ENCODE peak calls at places on chromosomes 4 and X, in six cellular contexts. V is GM23248, Q is hepatocyte, Y is HCT116, E is PC-3, R is GM23338. O is an unnamed sample. For H3K9me2, the result is how much of the 10 kb centered on the place peaks cover.

GRCh38 chr4:130722370-130722769 is 1626.4 kb downstream of the C4orf33 start:
- DNase-seq in V (no peak), R (peak), Q (peak), E (peak), Y (no peak), O (no peak)

GRCh38 chr4:123750044-123750443 is 353.4 kb downstream of the SPRY1 start:
- DNase-seq in Q (peak), E (peak), R (peak), V (no peak), Y (no peak), O (no peak)

GRCh38 chrX:104324461-104324860 is 69.7 kb upstream of the ESX1 start:
- DNase-seq in Y (no peak), Q (no peak), R (no peak), V (no peak), E (no peak), O (no peak)

GRCh38 chr4:129675036-129675435 is 579.1 kb downstream of the C4orf33 start:
- DNase-seq in Y (no peak), R (no peak), Q (no peak), E (no peak), V (no peak), O (no peak)

GRCh38 chr4:41257257-41257900 is 651 bp downstream of the UCHL1 start:
- DNase-seq in E (no peak), R (peak), Q (peak), Y (no peak), V (peak), O (peak)

GRCh38 chrX:107748490-107748889 is 27.1 kb downstream of the TSC22D3 start:
- DNase-seq in V (no peak), R (no peak), E (no peak), Y (no peak), Q (no peak), O (no peak)

GRCh38 chrX:13590914-13591313 is 21.5 kb downstream of the EGFL6 start:
- DNase-seq in Q (no peak), Y (no peak), E (no peak), V (no peak), R (no peak), O (no peak)

GRCh38 chrX:69015564-69016218 is 149.6 kb downstream of the PJA1 start:
- DNase-seq in Q (no peak), R (no peak), E (no peak), Y (no peak), V (no peak), O (no peak)

GRCh38 chr4:142435599-142436235 is 410.4 kb downstream of the INPP4B start:
- DNase-seq in Q (peak), E (no peak), Y (no peak), V (no peak), R (peak), O (no peak)

GRCh38 chr4:128068927-128069326 is 7.8 kb downstream of the LARP1B start:
- DNase-seq in Q (no peak), R (peak), E (peak), V (peak), Y (peak), O (no peak)

GRCh38 chr4:174134361-174134760 is 149.1 kb downstream of the FBXO8 start:
- DNase-seq in Y (no peak), V (peak), E (no peak), R (no peak), Q (no peak), O (no peak)

GRCh38 chr4:163558539-163559044 is 64.1 kb downstream of the TMA16 start:
- DNase-seq in V (no peak), R (no peak), Q (peak), E (no peak), Y (no peak), O (no peak)

GRCh38 chrX:120653000-120653399 is 23.1 kb upstream of the C1GALT1C1 start:
- DNase-seq in Q (no peak), Y (no peak), V (peak), E (no peak), R (no peak), O (no peak)

GRCh38 chrX:148664171-148664570 is 163.8 kb downstream of the AFF2 start:
- DNase-seq in V (no peak), Y (no peak), R (no peak), Q (no peak), E (no peak), O (no peak)

GRCh38 chrX:107619836-107620235 is 8.5 kb upstream of the PRPS1 start:
- DNase-seq in Y (no peak), E (peak), V (no peak), R (no peak), Q (peak), O (no peak)

DNA sequence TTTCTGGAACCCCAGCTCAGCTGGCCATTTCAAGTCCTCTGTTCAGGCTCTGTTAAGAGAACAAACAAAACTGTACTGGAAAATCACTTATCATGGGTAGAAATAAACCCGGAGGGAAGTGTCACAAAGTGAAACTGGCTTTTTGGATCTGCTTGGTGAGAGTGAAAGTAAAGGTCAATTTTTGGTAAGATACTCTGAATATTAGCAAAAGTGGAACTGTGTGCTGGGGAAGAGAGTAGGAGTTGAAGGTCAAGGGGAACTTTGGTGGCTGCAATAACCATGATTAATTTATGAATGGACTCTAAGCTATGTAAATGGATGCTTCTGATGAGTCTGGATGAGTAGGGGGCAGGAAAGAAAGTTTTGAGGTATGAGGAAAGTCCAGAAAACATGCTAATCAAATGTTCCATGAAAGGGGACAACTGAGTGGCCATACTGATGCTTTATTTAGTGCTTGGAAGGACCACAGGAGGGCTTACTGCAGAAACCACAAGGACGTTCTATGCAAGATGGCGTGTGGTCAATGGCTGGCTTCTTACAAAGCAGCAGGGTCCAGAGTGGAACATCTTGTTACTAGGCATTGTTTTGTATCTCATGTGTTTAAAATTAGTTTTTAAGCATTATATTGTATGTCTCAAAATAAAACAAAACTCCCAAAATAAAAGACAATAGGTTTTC is 36.8 kb upstream of the TNIP3 start:
- DNase-seq in V (no peak), Q (no peak), E (no peak), Y (no peak), R (no peak), O (peak)
- H3K9me2 ChIP-seq in V (under half), Q (under half), E (under half), Y (under half), R (under half), O (under half)

DNA sequence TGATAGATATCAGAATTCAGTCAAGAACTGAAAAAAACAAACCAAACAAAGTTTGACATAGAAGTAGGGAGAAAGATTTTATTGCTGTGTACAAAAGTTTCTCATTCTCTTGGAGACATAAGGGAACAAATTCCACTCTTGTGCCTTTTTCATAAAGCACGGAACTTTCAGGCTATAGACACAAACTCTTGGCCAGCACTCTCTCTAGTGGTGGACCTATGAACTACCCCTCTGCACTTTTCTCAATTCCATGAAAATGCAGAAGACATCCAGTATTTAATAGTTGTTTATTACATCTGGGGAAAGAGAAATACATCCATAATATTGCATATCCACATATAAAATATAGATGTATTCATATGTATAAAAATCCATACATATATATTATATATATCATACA is 291.6 kb upstream of the HS3ST1 start:
- DNase-seq in V (peak), Q (peak), Y (no peak), E (peak), R (peak), O (peak)
- TF ChIP-seq EZH2phosphoT487 in V (no peak), Q (no peak), Y (no peak), E (no peak), R (no peak), O (no peak)

GRCh38 chr4:4854649-4855292 is 4.7 kb upstream of the MSX1 start:
- DNase-seq in E (no peak), Y (no peak), V (no peak), Q (no peak), R (peak), O (no peak)

GRCh38 chr4:4853921-4854648 is 5.4 kb upstream of the MSX1 start:
- DNase-seq in Q (no peak), Y (no peak), E (no peak), V (no peak), R (no peak), O (no peak)

GRCh38 chr4:4856071-4857000 is 3.1 kb upstream of the MSX1 start:
- DNase-seq in R (peak), Q (peak), E (peak), Y (no peak), V (peak), O (no peak)

GRCh38 chr4:4857001-4857808 is 2.3 kb upstream of the MSX1 start:
- DNase-seq in E (no peak), Q (no peak), V (no peak), Y (no peak), R (no peak), O (no peak)

DNA sequence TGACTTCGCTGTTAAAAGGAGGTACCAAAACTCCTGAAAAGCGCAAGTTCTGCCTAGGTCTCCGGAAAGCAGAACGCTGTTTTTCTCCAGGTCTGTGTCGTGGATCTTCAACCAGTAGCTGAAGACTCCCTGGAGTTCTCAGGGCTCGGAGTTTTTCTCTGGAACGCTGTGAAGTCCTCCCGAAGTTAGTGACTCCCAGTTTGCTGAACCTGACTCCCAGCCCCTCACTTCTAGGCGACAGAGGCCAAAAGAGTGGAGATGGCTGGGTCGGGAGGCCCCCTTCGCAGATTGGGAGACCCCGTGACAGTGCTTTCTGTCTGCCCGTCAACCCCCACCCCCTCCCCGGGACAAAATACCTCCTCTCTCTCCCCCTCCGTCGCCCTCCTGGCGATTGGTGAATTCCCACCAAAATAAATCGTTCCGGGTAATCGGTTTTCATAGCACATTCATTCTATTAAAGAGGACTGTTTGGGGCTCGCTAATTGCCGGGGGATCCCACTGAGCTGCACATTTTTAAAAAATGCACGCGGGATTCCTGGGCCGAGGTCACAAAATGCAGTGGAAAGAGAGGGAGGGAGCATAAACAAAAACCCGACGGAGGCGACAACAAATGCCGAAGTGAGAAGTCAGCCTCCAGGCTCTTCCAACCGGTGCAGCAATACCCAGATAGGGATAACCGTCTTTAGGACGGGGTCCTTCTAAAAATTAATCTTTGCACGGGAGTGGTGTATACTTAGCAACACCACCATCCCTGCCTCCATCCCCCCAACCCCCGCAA is 4.0 kb upstream of the MSX1 start:
- DNase-seq in Y (no peak), V (no peak), E (no peak), R (peak), Q (no peak), O (no peak)
- TF ChIP-seq EZH2 in Y (no peak), V (no peak), E (no peak), R (peak), Q (peak), O (no peak)

GRCh38 chr4:8168832-8169598 is 10.4 kb upstream of the ABLIM2 start:
- DNase-seq in V (no peak), R (no peak), E (no peak), Y (no peak), Q (no peak), O (no peak)

GRCh38 chr4:8168232-8168631 is 9.6 kb upstream of the ABLIM2 start:
- DNase-seq in R (no peak), E (no peak), Q (no peak), Y (no peak), V (no peak), O (no peak)

GRCh38 chr4:8171941-8172924 is 13.6 kb upstream of the ABLIM2 start:
- DNase-seq in R (no peak), E (no peak), Q (no peak), Y (no peak), V (no peak), O (no peak)

GRCh38 chr4:8169763-8170162 is 11.2 kb upstream of the ABLIM2 start:
- DNase-seq in E (no peak), Y (no peak), Q (no peak), R (no peak), V (no peak), O (no peak)

DNA sequence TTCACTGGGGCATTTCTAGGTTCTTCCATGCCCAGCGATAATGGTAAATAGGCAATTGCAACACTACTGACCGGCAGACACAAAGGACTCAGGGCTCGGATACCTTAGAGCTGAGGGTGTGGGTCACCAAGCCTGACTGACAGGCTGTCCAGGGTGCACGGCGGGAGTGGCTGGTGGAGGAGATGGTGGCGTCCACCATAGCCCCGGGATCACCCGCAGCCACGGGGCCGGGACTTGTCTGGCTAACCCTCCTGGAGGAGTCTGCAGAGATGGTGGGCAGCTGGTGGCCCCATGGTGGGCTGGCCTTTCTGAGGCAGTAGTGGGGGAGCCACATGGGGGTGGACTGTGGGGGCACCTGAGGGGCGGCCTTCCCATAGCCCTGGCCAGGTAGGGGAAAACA is 11.7 kb upstream of the ABLIM2 start:
- DNase-seq in V (no peak), Q (no peak), E (no peak), Y (no peak), R (no peak), O (no peak)
- H3K9me2 ChIP-seq in V (under half), Q (under half), E (under half), Y (under half), R (under half), O (under half)

DNA sequence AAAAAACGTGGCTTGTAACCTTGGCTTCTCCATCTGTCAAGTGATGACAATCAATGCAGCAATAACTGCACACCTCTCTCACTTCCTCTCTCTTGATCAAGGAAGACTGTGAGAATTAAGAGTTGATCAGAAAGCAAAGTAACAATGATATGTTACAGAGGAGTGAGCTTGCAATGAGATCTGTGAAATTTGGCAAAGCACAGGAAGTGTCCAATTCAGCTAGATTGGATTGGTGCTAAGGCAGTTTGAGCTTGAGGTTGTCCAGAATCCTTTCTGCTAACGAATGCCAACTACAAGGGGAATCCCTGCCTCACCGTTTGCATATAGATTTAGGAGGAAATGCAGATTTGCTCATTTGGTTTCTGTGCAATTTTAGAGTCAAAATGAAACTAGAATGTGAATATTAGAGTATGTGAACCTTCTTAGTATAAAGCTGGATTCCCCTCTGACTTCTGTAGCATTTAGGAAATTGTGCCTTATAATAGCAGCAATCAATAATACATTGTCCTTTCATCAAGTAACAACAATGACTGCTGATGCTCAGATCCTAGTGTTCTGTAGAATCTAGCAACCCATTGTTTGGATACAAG is 346.4 kb downstream of the PTTG2 start:
- DNase-seq in V (no peak), Y (no peak), R (no peak), Q (no peak), E (no peak), O (peak)
- TF ChIP-seq EZH2phosphoT487 in V (no peak), Y (no peak), R (no peak), Q (no peak), E (no peak), O (no peak)

DNA sequence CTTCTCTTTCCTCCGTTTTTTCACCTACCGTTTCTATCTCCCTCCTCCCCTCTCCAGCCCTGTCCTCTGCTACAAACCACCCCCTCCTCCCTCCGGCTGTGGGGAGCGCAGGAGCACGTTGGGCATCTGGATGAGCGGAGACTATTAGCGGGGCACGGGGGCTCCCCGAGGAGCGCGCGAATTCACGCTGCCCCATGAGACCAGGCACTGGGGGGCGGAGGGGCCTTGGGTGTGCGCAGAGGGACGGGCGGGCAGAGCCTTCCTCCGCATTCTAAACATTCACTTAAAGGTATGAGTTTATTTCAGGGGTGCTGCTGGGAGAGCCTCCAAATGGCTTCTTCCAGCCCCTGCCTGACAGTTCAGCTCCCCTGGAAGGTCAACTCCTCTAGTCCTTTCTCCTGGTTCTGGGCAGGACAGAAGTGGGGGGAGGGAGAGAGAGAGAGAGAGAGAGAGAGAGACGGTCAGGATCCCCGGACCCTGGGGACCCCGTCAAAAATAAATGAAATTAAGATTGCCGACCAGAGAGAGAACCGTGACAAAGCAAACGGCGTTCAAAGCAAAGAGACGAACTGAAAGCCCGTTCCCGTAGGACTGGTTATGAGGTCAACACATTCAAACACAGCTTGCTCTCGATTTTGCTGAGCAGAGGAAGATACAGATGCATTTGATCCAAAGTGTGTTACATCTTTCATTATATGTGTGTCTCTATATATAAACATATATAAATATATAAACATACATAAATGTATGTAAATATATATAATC is 5.0 kb downstream of the SHOX start:
- DNase-seq in E (no peak), V (no peak), Q (no peak), Y (no peak), R (peak), O (no peak)
- TF ChIP-seq EZH2 in E (no peak), V (no peak), Q (peak), Y (no peak), R (peak), O (no peak)

GRCh38 chr4:169988252-169988651 is 37.9 kb downstream of the MFAP3L start:
- DNase-seq in Y (no peak), R (no peak), Q (no peak), V (peak), E (no peak), O (no peak)
- H3K9me2 ChIP-seq in Y (under half), R (under half), Q (under half), V (under half), E (under half), O (under half)

GRCh38 chrX:45824471-45824870 is 623.8 kb upstream of the DIPK2B start:
- DNase-seq in R (peak), Q (peak), Y (peak), V (peak), E (peak), O (no peak)

GRCh38 chrX:45830343-45830742 is 629.7 kb upstream of the DIPK2B start:
- DNase-seq in E (no peak), R (no peak), V (no peak), Y (no peak), Q (no peak), O (no peak)
- TF ChIP-seq EZH2phosphoT487 in E (no peak), R (no peak), V (no peak), Y (no peak), Q (no peak), O (no peak)

GRCh38 chr4:4918067-4918466 is 58.6 kb downstream of the MSX1 start:
- DNase-seq in Q (no peak), V (no peak), Y (no peak), R (no peak), E (no peak), O (no peak)
- TF ChIP-seq EZH2 in Q (no peak), V (no peak), Y (no peak), R (no peak), E (no peak), O (no peak)